ENCODE peak calls at places on chromosomes 6 and 20, in ten cellular contexts. M is lower lobe of right lung, X is head of caudate nucleus, B is brain microvascular endothelial cell, L is mesenchymal stem cell, T is H9, J is fibroblast of gingiva, W is T1000, O is T-helper 9 cell, D is Calu3. Y is an unnamed sample.

GRCh38 chr6:29426654-29427053 is 11.9 kb downstream of the OR12D1 start:
- DNase-seq in X (no peak), L (no peak), D (no peak), J (no peak), W (no peak), M (no peak), O (no peak), B (no peak), T (no peak), Y (no peak)

GRCh38 chr6:12748815-12749521 is 32.4 kb downstream of the PHACTR1 start:
- DNase-seq in J (no peak), O (no peak), T (peak; percentile 83), M (no peak), X (no peak), D (no peak), L (no peak), B (no peak), W (no peak), Y (no peak)

GRCh38 chr20:24370911-24371695 is 98.3 kb upstream of the SYNDIG1 start:
- DNase-seq in M (no peak), O (no peak), L (no peak), W (no peak), D (no peak), T (no peak), X (no peak), J (no peak), B (no peak), Y (no peak)

GRCh38 chr20:64064145-64064698 is 1.2 kb downstream of the TCEA2 start:
- DNase-seq in L (peak; percentile 40), X (no peak), T (no peak), O (no peak), M (no peak), D (peak; percentile 67), J (peak; percentile 24), B (no peak), W (peak; percentile 24), Y (no peak)

GRCh38 chr6:29676981-29677601 is 3.9 kb downstream of the ZFP57 start:
- DNase-seq in L (no peak), T (no peak), B (no peak), M (no peak), J (no peak), D (peak; percentile 27), O (no peak), X (no peak), W (no peak), Y (no peak)

GRCh38 chr20:59790388-59790787 is 143.0 kb downstream of the SYCP2 start:
- DNase-seq in T (no peak), B (no peak), W (no peak), X (no peak), M (no peak), D (no peak), L (no peak), J (no peak), O (no peak), Y (no peak)

GRCh38 chr6:100138346-100139022 is 144.5 kb upstream of the MCHR2 start:
- DNase-seq in O (no peak), L (no peak), T (no peak), X (no peak), B (no peak), D (no peak), M (no peak), W (no peak), J (no peak), Y (no peak)

GRCh38 chr20:57417051-57417689 is 26.0 kb downstream of the RBM38 start:
- DNase-seq in X (no peak), O (no peak), L (no peak), B (no peak), J (no peak), W (no peak), M (no peak), T (no peak), D (no peak), Y (no peak)

GRCh38 chr20:41482647-41483552 is 116.3 kb upstream of the EMILIN3 start:
- DNase-seq in X (no peak), T (no peak), W (no peak), D (no peak), O (no peak), J (peak; percentile 87), B (peak; percentile 73), L (peak; percentile 58), M (no peak), Y (no peak)

GRCh38 chr6:128598561-128598960 is 78.2 kb upstream of the PTPRK start:
- DNase-seq in L (no peak), W (no peak), X (no peak), O (no peak), J (no peak), T (no peak), D (no peak), B (no peak), M (no peak), Y (no peak)

GRCh38 chr20:23118766-23119165 is 32.6 kb upstream of the CD93 start:
- DNase-seq in L (no peak), M (no peak), W (no peak), D (no peak), X (no peak), O (no peak), B (no peak), T (no peak), J (no peak), Y (no peak)

GRCh38 chr20:50727792-50728485 is 3.4 kb upstream of the PARD6B start:
- DNase-seq in D (peak; percentile 61), T (peak; percentile 6), M (no peak), X (no peak), O (no peak), W (no peak), L (no peak), B (no peak), J (no peak), Y (no peak)

GRCh38 chr6:35776364-35777215 is at the start of gene CLPSL2:
- DNase-seq in T (peak; percentile 67), L (no peak), D (peak; percentile 52), J (no peak), X (no peak), W (no peak), M (no peak), B (no peak), O (no peak), Y (no peak)

GRCh38 chr20:59603727-59604608 is at the start of gene PHACTR3:
- DNase-seq in O (no peak), T (peak; percentile 52), B (no peak), X (peak; percentile 89), M (no peak), W (no peak), D (no peak), L (no peak), J (no peak), Y (no peak)

GRCh38 chr6:148711833-148712653 is 34.8 kb upstream of the UST start:
- DNase-seq in J (peak; percentile 11), W (no peak), D (no peak), B (no peak), L (no peak), O (no peak), X (no peak), T (no peak), M (no peak), Y (no peak)

GRCh38 chr6:158638393-158638792 is 6.2 kb downstream of the DYNLT1 start:
- DNase-seq in L (no peak), B (no peak), D (no peak), O (no peak), J (no peak), T (no peak), M (no peak), W (no peak), X (no peak), Y (no peak)

GRCh38 chr6:81865712-81866111 is 113.2 kb upstream of the TENT5A start:
- DNase-seq in W (no peak), O (no peak), X (no peak), B (peak; percentile 48), D (no peak), L (peak; percentile 88), T (no peak), J (peak; percentile 37), M (no peak), Y (no peak)

GRCh38 chr6:15285682-15286294 is 39.9 kb downstream of the JARID2 start:
- DNase-seq in O (no peak), D (no peak), X (no peak), L (no peak), M (no peak), B (no peak), J (no peak), W (no peak), T (no peak), Y (no peak)

GRCh38 chr20:62066339-62066982 is 780 bp upstream of the TAF4 start:
- DNase-seq in W (no peak), M (peak; percentile 73), O (no peak), J (no peak), X (peak; percentile 64), B (no peak), T (peak; percentile 73), L (peak; percentile 48), D (peak; percentile 77), Y (peak; percentile 27)

GRCh38 chr6:71602385-71602949 is 283.9 kb upstream of the RIMS1 start:
- DNase-seq in T (no peak), D (peak; percentile 71), W (no peak), O (no peak), B (no peak), M (no peak), J (no peak), X (no peak), L (no peak), Y (no peak)

GRCh38 chr6:98343004-98343403 is 491.4 kb upstream of the POU3F2 start:
- DNase-seq in O (no peak), X (no peak), D (no peak), L (no peak), B (no peak), J (no peak), M (no peak), W (no peak), T (no peak), Y (no peak)

GRCh38 chr20:43843096-43843964 is 71.3 kb upstream of the TOX2 start:
- DNase-seq in X (no peak), D (no peak), T (no peak), J (peak; percentile 94), M (no peak), W (peak; percentile 84), L (peak; percentile 92), B (peak; percentile 75), O (no peak), Y (no peak)

GRCh38 chr6:168377481-168377850 is 57.9 kb upstream of the DACT2 start:
- DNase-seq in J (no peak), D (no peak), X (peak; percentile 37), B (no peak), M (no peak), O (no peak), L (no peak), W (no peak), T (no peak), Y (no peak)

GRCh38 chr6:34131326-34132081 is 14.4 kb downstream of the GRM4 start:
- DNase-seq in M (no peak), L (no peak), J (no peak), B (no peak), X (no peak), T (peak; percentile 72), D (no peak), W (no peak), O (no peak), Y (no peak)

GRCh38 chr6:152068622-152069261 is 261.3 kb downstream of the ESR1 start:
- DNase-seq in M (no peak), D (peak; percentile 32), W (no peak), X (no peak), O (no peak), L (no peak), J (no peak), B (no peak), T (no peak), Y (no peak)

GRCh38 chr20:13101701-13102100 is 92.9 kb downstream of the SPTLC3 start:
- DNase-seq in D (no peak), M (no peak), L (peak; percentile 52), W (no peak), B (peak; percentile 47), O (no peak), J (no peak), X (no peak), T (no peak), Y (no peak)

GRCh38 chr6:56685102-56685733 is 42.5 kb upstream of the DST start:
- DNase-seq in O (no peak), J (no peak), B (no peak), X (no peak), D (no peak), L (no peak), M (no peak), T (no peak), W (no peak), Y (no peak)

GRCh38 chr6:431986-432385 is 40.4 kb downstream of the IRF4 start:
- DNase-seq in J (no peak), O (no peak), D (peak; percentile 51), W (no peak), M (no peak), T (no peak), X (no peak), L (no peak), B (no peak), Y (no peak)

Y was measured in T follicular helper cell.